ENCODE peak calls at places on chromosomes 11 and 22, in eight cellular contexts. U is stimulated activated CD4-positive, alpha-beta T cell treated with anti-CD3 and anti-CD28 coated beads, Interleukin-4, amount 100 ng/mL, for 48 hours; M is GM12891; I is DMS79 treated with DMSO at 0.1 percent for 48 hours; X is renal cortical epithelial cell; R is brain microvascular endothelial cell; L is activated CD4-positive, alpha-beta memory T cell treated with anti-CD3 and anti-CD28 coated beads, Interleukin-2, amount 10 ng/mL, durations not matched to agents 7 days and 5 days; A is neuronal stem cell. G is an unnamed sample.

GRCh38 chr11:111299111-111300026 is 1.0 kb downstream of the POU2AF3 start:
- DNase-seq in A (peak; percentile 52), U (no peak), R (peak; percentile 11), I (no peak), M (peak; percentile 52), X (peak; percentile 5), L (no peak), G (peak; percentile 11)

GRCh38 chr22:50671641-50672040 is 982 bp upstream of the SHANK3 start:
- DNase-seq in L (no peak), I (no peak), R (peak; percentile 31), A (no peak), M (no peak), X (no peak), U (no peak), G (peak; percentile 56)

GRCh38 chr11:79040348-79040747 is 400.5 kb downstream of the TENM4 start:
- DNase-seq in R (no peak), A (no peak), L (no peak), X (no peak), M (no peak), U (no peak), I (no peak), G (no peak)

GRCh38 chr11:19258651-19259230 is 18.0 kb upstream of the E2F8 start:
- DNase-seq in X (peak; percentile 76), A (no peak), M (no peak), U (no peak), R (no peak), L (no peak), I (no peak), G (no peak)

GRCh38 chr11:62457474-62457873 is 38.6 kb downstream of the SCGB1A1 start:
- DNase-seq in X (no peak), I (no peak), U (no peak), R (no peak), M (no peak), A (no peak), L (no peak), G (no peak)

GRCh38 chr11:469684-470667 is 19.9 kb downstream of the PTDSS2 start:
- DNase-seq in M (no peak), R (peak; percentile 54), I (no peak), L (no peak), X (peak; percentile 79), A (no peak), U (no peak), G (peak; percentile 90)

GRCh38 chr11:130644187-130644586 is 195.7 kb downstream of the ADAMTS15 start:
- DNase-seq in U (no peak), A (no peak), M (no peak), R (no peak), X (no peak), L (no peak), I (no peak), G (no peak)

GRCh38 chr11:63906585-63906984 is 10.4 kb downstream of the RCOR2 start:
- DNase-seq in I (no peak), R (no peak), A (no peak), X (no peak), L (peak; percentile 53), M (no peak), U (peak; percentile 32), G (no peak)

GRCh38 chr11:118263109-118263508 is 988 bp downstream of the MPZL2 start:
- DNase-seq in A (no peak), I (no peak), R (no peak), M (no peak), X (no peak), U (no peak), L (no peak), G (peak; percentile 36)

GRCh38 chr11:18844753-18845367 is 53.3 kb upstream of the PTPN5 start:
- DNase-seq in I (no peak), R (peak; percentile 37), M (no peak), X (peak; percentile 51), A (no peak), L (no peak), U (no peak), G (peak; percentile 29)

GRCh38 chr11:112637046-112637445 is 324.2 kb upstream of the NCAM1 start:
- DNase-seq in M (no peak), L (no peak), X (no peak), U (no peak), R (no peak), A (no peak), I (no peak), G (no peak)

GRCh38 chr11:77590194-77590591 is 440 bp downstream of the AQP11 start:
- DNase-seq in X (peak; percentile 55), U (no peak), I (peak; percentile 86), R (peak; percentile 21), L (peak; percentile 25), A (peak; percentile 17), M (no peak), G (no peak)

GRCh38 chr11:1289211-1289935 is 20.1 kb downstream of the TOLLIP start:
- DNase-seq in U (no peak), X (no peak), I (no peak), L (no peak), M (no peak), R (no peak), A (no peak), G (no peak)

GRCh38 chr11:71298761-71299181 is 46.4 kb upstream of the SHANK2 start:
- DNase-seq in L (no peak), I (no peak), R (no peak), M (no peak), X (no peak), U (no peak), A (no peak), G (no peak)

GRCh38 chr22:43921361-43921760 is 2.2 kb upstream of the PNPLA3 start:
- DNase-seq in I (no peak), A (no peak), R (peak; percentile 65), X (peak; percentile 52), L (no peak), U (no peak), M (no peak), G (no peak)

GRCh38 chr11:93902921-93903320 is 52.5 kb upstream of the VSTM5 start:
- DNase-seq in X (no peak), A (no peak), M (no peak), U (no peak), R (no peak), I (no peak), L (no peak), G (no peak)

GRCh38 chr11:130390071-130390758 is 38.2 kb downstream of the ADAMTS8 start:
- DNase-seq in I (peak; percentile 32), U (no peak), X (peak; percentile 73), R (peak; percentile 71), L (no peak), M (no peak), A (no peak), G (peak; percentile 32)

GRCh38 chr22:30866216-30866615 is 102.4 kb downstream of the MORC2 start:
- DNase-seq in R (no peak), L (no peak), U (no peak), I (no peak), A (no peak), M (no peak), X (no peak), G (no peak)

GRCh38 chr22:45511847-45512261 is 9.2 kb downstream of the FBLN1 start:
- DNase-seq in M (no peak), U (no peak), X (peak; percentile 93), L (no peak), R (peak; percentile 70), A (no peak), I (no peak), G (no peak)

GRCh38 chr11:13193613-13194012 is 84.0 kb upstream of the BMAL1 start:
- DNase-seq in I (no peak), X (no peak), L (no peak), A (no peak), U (no peak), R (no peak), M (no peak), G (no peak)

GRCh38 chr22:42222140-42222539 is 48.3 kb downstream of the TCF20 start:
- DNase-seq in A (no peak), I (no peak), M (no peak), U (no peak), L (no peak), R (no peak), X (no peak), G (no peak)

GRCh38 chr22:32558681-32559355 is 84.2 kb downstream of the FBXO7 start:
- DNase-seq in A (no peak), I (no peak), R (peak; percentile 51), U (no peak), L (no peak), X (peak; percentile 74), M (no peak), G (no peak)

GRCh38 chr11:132874638-132875037 is 657.7 kb downstream of the OPCML start:
- DNase-seq in R (peak; percentile 79), L (no peak), U (no peak), X (peak; percentile 46), I (no peak), A (no peak), M (no peak), G (no peak)

GRCh38 chr11:103380031-103380430 is 270.8 kb downstream of the DYNC2H1 start:
- DNase-seq in L (no peak), R (no peak), U (no peak), M (no peak), I (no peak), X (peak; percentile 69), A (no peak), G (no peak)

GRCh38 chr11:15911377-15912044 is 444.8 kb downstream of the SOX6 start:
- DNase-seq in I (peak; percentile 86), M (no peak), U (no peak), L (no peak), X (peak; percentile 16), A (no peak), R (no peak), G (peak; percentile 21)

GRCh38 chr22:32752326-32752725 is 49.2 kb upstream of the TIMP3 start:
- DNase-seq in R (no peak), I (no peak), M (no peak), A (no peak), X (no peak), L (no peak), U (no peak), G (no peak)

GRCh38 chr11:13970986-13971385 is 8.5 kb downstream of the SPON1 start:
- DNase-seq in I (no peak), L (peak; percentile 22), A (no peak), R (no peak), M (no peak), X (peak; percentile 57), U (no peak), G (no peak)

GRCh38 chr11:94734563-94735275 is 33.4 kb upstream of the AMOTL1 start:
- DNase-seq in L (no peak), A (no peak), X (peak; percentile 15), M (no peak), R (no peak), I (no peak), U (no peak), G (no peak)

GRCh38 chr11:27938011-27938410 is 169.9 kb downstream of the KIF18A start:
- DNase-seq in I (no peak), U (no peak), R (peak; percentile 41), X (no peak), M (no peak), L (no peak), A (no peak), G (no peak)

GRCh38 chr11:76698321-76699043 is 27.9 kb upstream of the LRRC32 start:
- DNase-seq in L (no peak), M (no peak), R (no peak), U (no peak), I (no peak), A (no peak), X (no peak), G (no peak)

GRCh38 chr11:69411257-69411924 is 70.1 kb upstream of the LINC01488 start:
- DNase-seq in A (no peak), L (no peak), R (no peak), X (no peak), U (no peak), M (no peak), I (no peak), G (no peak)